ENCODE peak calls at places on chromosome 7, in four cellular contexts. G, R, F and C are unnamed samples.

GRCh38 chr7:124351950-124352349 is 319.1 kb upstream of the TMEM229A start:
- DNase-seq in G (no peak), R (no peak), F (no peak), C (no peak)

GRCh38 chr7:26306770-26307169 is 15.1 kb downstream of the SNX10 start:
- DNase-seq in G (no peak), R (no peak), F (no peak), C (no peak)

GRCh38 chr7:68238204-68238805 is 1241.7 kb downstream of the TYW1 start:
- DNase-seq in G (no peak), R (no peak), F (no peak), C (no peak)

GRCh38 chr7:37357277-37357996 is 91.2 kb downstream of the ELMO1 start:
- DNase-seq in G (no peak), R (no peak), F (peak), C (no peak)

GRCh38 chr7:26667514-26668133 is 196.8 kb downstream of the SKAP2 start:
- DNase-seq in G (peak), R (peak), F (peak), C (peak)

GRCh38 chr7:71976670-71977069 is 435.5 kb downstream of the CALN1 start:
- DNase-seq in G (no peak), R (no peak), F (no peak), C (no peak)

GRCh38 chr7:157854066-157854891 is 517.5 kb downstream of the DNAJB6 start:
- DNase-seq in G (no peak), R (peak), F (no peak), C (no peak)

GRCh38 chr7:144785491-144785890 is 50.4 kb downstream of the TPK1 start:
- DNase-seq in G (no peak), R (no peak), F (no peak), C (no peak)

GRCh38 chr7:151831606-151832005 is 45.3 kb downstream of the PRKAG2 start:
- DNase-seq in G (no peak), R (no peak), F (no peak), C (no peak)

GRCh38 chr7:171912-172515 is 20.4 kb upstream of the FAM20C start:
- DNase-seq in G (no peak), R (no peak), F (no peak), C (no peak)

GRCh38 chr7:30815016-30815854 is 44.0 kb downstream of the MINDY4 start:
- DNase-seq in G (no peak), R (no peak), F (no peak), C (no peak)

GRCh38 chr7:159099711-159100231 is 44.9 kb downstream of the VIPR2 start:
- DNase-seq in G (no peak), R (no peak), F (no peak), C (no peak)

GRCh38 chr7:48094861-48095293 is 5.8 kb downstream of the UPP1 start:
- DNase-seq in G (no peak), R (no peak), F (no peak), C (no peak)

GRCh38 chr7:82953324-82954027 is 209.2 kb downstream of the PCLO start:
- DNase-seq in G (no peak), R (no peak), F (no peak), C (no peak)

GRCh38 chr7:359226-359775 is 69.3 kb downstream of the FOXL3 start:
- DNase-seq in G (no peak), R (no peak), F (no peak), C (no peak)

GRCh38 chr7:104524836-104525235 is 196.4 kb downstream of the LHFPL3 start:
- DNase-seq in G (no peak), R (no peak), F (no peak), C (no peak)

GRCh38 chr7:82053453-82054032 is 283.7 kb upstream of the HGF start:
- DNase-seq in G (no peak), R (no peak), F (no peak), C (no peak)

GRCh38 chr7:129066290-129067131 is 11.6 kb upstream of the TNPO3 start:
- DNase-seq in G (peak), R (no peak), F (peak), C (peak)

GRCh38 chr7:94276797-94277196 is 117.9 kb upstream of the COL1A2 start:
- DNase-seq in G (no peak), R (no peak), F (no peak), C (peak)

GRCh38 chr7:105829681-105830322 is 46.6 kb downstream of the ATXN7L1 start:
- DNase-seq in G (no peak), R (no peak), F (no peak), C (no peak)

GRCh38 chr7:73799282-73800141 is 29.4 kb upstream of the CLDN3 start:
- DNase-seq in G (no peak), R (peak), F (no peak), C (no peak)

GRCh38 chr7:50598455-50599343 is 33.5 kb upstream of the DDC start:
- DNase-seq in G (no peak), R (no peak), F (no peak), C (no peak)

GRCh38 chr7:29569648-29570047 is 6.0 kb downstream of the PRR15 start:
- DNase-seq in G (no peak), R (peak), F (no peak), C (no peak)

GRCh38 chr7:155980841-155981240 is 168.6 kb upstream of the SHH start:
- DNase-seq in G (no peak), R (no peak), F (no peak), C (no peak)

GRCh38 chr7:2373124-2373556 is 18.5 kb downstream of the EIF3B start:
- DNase-seq in G (no peak), R (no peak), F (no peak), C (no peak)
- TF ChIP-seq ELF4 in G (no peak), R (no peak), F (no peak), C (no peak)

GRCh38 chr7:35846816-35847412 is 46.1 kb downstream of the SEPTIN7 start:
- DNase-seq in G (no peak), R (no peak), F (no peak), C (no peak)

GRCh38 chr7:35849954-35850353 is 49.1 kb downstream of the SEPTIN7 start:
- DNase-seq in G (no peak), R (no peak), F (no peak), C (no peak)

GRCh38 chr7:35854311-35854710 is 53.5 kb downstream of the SEPTIN7 start:
- DNase-seq in G (no peak), R (no peak), F (no peak), C (no peak)

GRCh38 chr7:35848728-35849127 is 47.9 kb downstream of the SEPTIN7 start:
- DNase-seq in G (no peak), R (no peak), F (no peak), C (no peak)

GRCh38 chr7:35849158-35849831 is 48.4 kb downstream of the SEPTIN7 start:
- DNase-seq in G (peak), R (no peak), F (no peak), C (peak)
- TF ChIP-seq ELF4 in G (no peak), R (no peak), F (no peak), C (no peak)

DNA sequence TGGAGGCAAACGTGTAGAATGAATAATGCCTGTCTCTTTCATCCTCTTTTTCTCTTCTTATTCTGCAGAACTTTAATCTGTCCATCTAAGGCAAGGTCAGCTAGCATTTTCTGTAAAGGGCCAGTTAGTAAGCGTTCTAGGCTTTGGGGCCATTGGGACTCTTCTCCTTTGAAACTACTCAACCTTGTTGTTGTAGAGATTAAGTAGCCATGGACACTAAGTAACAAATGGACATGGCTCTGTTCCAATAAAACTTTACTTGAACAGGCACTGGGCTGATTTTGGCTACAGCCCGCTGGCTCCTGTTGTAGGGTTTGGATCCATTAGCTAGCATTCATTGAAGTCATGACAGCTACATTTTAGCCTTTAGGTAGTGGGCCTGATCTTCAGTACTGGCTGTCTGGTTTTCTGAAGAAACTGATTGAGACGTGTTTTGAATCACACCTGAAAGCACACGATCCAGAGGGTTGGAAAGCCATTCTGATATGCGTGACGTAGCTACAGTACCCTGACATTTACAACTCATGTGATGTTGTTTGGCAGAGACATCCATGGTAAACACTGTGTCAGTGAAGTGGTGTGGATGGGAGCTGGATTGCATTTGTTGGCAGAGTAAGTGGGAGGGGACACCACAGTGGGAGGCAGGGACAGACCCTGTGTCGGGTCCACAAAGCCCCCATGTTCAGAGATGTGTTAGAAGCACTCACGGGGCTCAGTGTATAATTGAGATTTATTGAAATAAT is 92.5 kb downstream of the MTPN start:
- DNase-seq in G (no peak), R (no peak), F (no peak), C (no peak)
- TF ChIP-seq ELF4 in G (no peak), R (no peak), F (no peak), C (no peak)

GRCh38 chr7:131212114-131212513 is 115.6 kb upstream of the MKLN1 start:
- DNase-seq in G (peak), R (no peak), F (no peak), C (no peak)
- TF ChIP-seq ELF4 in G (no peak), R (no peak), F (no peak), C (no peak)

GRCh38 chr7:80809545-80809944 is 109.3 kb downstream of the SEMA3C start:
- DNase-seq in G (no peak), R (no peak), F (no peak), C (no peak)

GRCh38 chr7:80804581-80804980 is 114.3 kb downstream of the SEMA3C start:
- DNase-seq in G (no peak), R (no peak), F (no peak), C (no peak)

GRCh38 chr7:80806653-80807052 is 112.2 kb downstream of the SEMA3C start:
- DNase-seq in G (no peak), R (no peak), F (no peak), C (no peak)

DNA sequence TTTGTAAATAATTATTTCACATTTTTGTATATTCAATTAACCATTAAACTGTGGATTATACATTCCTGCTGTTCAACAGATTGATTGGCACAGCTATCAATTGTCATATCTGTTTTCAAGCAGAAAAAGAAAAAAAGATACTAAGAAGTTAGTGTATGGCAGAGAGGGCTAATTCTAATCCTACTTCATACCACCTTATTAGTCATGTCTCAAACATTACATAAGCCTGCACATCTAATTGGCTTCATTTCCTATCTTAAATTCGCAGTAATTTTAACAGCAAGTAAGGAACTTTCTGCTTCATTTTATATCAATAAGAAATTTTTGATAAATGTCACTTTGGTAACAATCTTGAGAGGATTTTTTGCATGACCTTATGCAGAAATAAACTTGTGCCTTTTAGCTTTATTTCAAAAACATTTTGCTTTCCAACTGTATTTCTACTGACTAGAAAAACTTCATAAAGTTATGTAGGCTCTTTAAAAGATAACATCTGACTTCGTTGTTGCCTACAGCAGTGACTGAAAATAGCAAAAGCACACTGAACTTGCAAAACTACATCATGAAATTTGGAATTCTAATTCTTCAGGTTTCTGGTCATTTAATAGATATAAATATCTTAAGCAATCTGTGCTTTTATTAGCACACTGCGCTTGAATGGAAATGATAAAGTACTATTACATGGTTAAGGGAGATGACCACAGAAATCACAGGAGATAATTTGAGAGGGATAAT is 111.5 kb downstream of the SEMA3C start:
- DNase-seq in G (no peak), R (no peak), F (no peak), C (no peak)
- TF ChIP-seq ELF4 in G (no peak), R (no peak), F (no peak), C (no peak)

GRCh38 chr7:87159538-87159937 is 7.3 kb downstream of the DMTF1 start:
- DNase-seq in G (no peak), R (no peak), F (no peak), C (no peak)
- TF ChIP-seq ELF4 in G (no peak), R (no peak), F (no peak), C (no peak)